ENCODE peak calls at places on chromosomes 12 and 14, in five cellular contexts. A, L, Z, I and M are unnamed samples.

GRCh38 chr12:83461326-83461985 is 774.8 kb downstream of the TMTC2 start:
- DNase-seq in A (no peak), I (no peak), L (no peak), Z (no peak), M (no peak)

GRCh38 chr14:28773176-28773575 is 6.6 kb downstream of the FOXG1 start:
- DNase-seq in L (no peak), Z (no peak), I (no peak), A (no peak), M (no peak)

GRCh38 chr12:78118036-78118435 is 287.3 kb downstream of the NAV3 start:
- DNase-seq in I (no peak), A (no peak), Z (no peak), L (no peak), M (no peak)

GRCh38 chr12:89173096-89173495 is 179.2 kb downstream of the DUSP6 start:
- DNase-seq in I (no peak), Z (no peak), A (no peak), L (no peak), M (no peak)

GRCh38 chr12:22626429-22626828 is 1.5 kb downstream of the ETNK1 start:
- DNase-seq in A (no peak), L (no peak), Z (no peak), I (no peak), M (no peak)

GRCh38 chr12:132710062-132710421 is 600 bp upstream of the PGAM5 start:
- DNase-seq in I (no peak), Z (no peak), L (no peak), A (no peak), M (no peak)

GRCh38 chr14:26261368-26262122 is 336.3 kb downstream of the NOVA1 start:
- DNase-seq in A (no peak), Z (no peak), L (no peak), I (no peak), M (no peak)

GRCh38 chr14:50647282-50647681 is 20.8 kb downstream of the SAV1 start:
- DNase-seq in I (no peak), A (no peak), L (no peak), Z (no peak), M (no peak)

GRCh38 chr12:121060149-121061001 is 21.3 kb upstream of the OASL start:
- DNase-seq in A (peak; percentile 48), I (peak; percentile 38), Z (no peak), L (no peak), M (peak; percentile 56)

GRCh38 chr14:24430682-24431568 is 1.2 kb downstream of the KHNYN start:
- DNase-seq in Z (no peak), A (peak; percentile 36), I (no peak), L (no peak), M (peak; percentile 39)

GRCh38 chr12:11832100-11832499 is 182.6 kb downstream of the ETV6 start:
- DNase-seq in Z (no peak), L (no peak), I (no peak), A (no peak), M (no peak)

GRCh38 chr12:108690799-108691153 is 40.5 kb downstream of the CORO1C start:
- DNase-seq in L (no peak), A (no peak), I (no peak), Z (no peak), M (no peak)

GRCh38 chr12:96471368-96472040 is 17.9 kb upstream of the CFAP54 start:
- DNase-seq in I (no peak), A (no peak), L (no peak), Z (no peak), M (no peak)

GRCh38 chr12:2582631-2583616 is 211.8 kb upstream of the FKBP4 start:
- DNase-seq in L (no peak), Z (peak; percentile 49), I (peak; percentile 55), A (no peak), M (peak; percentile 52)

GRCh38 chr14:28321475-28322244 is 444.9 kb upstream of the FOXG1 start:
- DNase-seq in I (peak; percentile 2), L (no peak), Z (no peak), A (no peak), M (no peak)

GRCh38 chr12:4910502-4911315 is 1.0 kb downstream of the KCNA1 start:
- DNase-seq in I (no peak), Z (no peak), L (no peak), A (no peak), M (no peak)

DNA sequence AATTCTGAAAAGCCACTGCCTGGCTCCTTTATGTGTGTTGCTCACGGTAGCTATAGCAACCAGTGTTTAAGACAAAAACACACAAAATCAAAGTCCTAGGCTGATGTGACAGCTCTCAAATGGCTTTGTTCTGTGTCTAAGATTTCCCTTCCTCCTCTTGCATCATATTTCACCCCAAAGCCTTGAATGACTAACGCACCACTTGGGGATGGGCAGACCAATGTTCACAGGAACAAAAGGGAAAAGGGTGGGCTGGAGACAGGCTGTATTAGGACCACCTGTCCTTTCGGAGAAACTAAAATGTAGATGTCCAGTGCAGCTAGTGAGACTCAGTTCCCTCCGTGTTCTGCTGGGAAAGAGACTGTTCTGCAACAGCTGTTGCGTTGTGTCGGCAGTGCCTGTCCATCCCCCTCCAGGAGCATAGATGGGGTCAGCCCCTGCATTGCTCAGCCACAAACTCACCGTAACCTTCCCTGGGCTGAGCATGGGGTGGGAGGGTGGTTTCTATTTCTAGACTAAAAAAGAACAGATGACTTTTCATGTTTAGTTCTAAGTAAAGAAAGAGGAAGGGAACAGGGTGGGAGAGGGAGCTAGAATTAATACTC is 26.8 kb upstream of the DAAM1 start:
- DNase-seq in L (no peak), Z (no peak), A (no peak), I (peak; percentile 27), M (no peak)
- H3K4me1 ChIP-seq in L (no peaks in the 10 kb centered on the region), Z (no peaks in the 10 kb centered on the region), A (no peaks in the 10 kb centered on the region), I (peaks cover 13% of the 10 kb centered on the region), M (no peaks in the 10 kb centered on the region)

GRCh38 chr14:71423481-71423880 is 508.7 kb upstream of the RGS6 start:
- DNase-seq in I (no peak), Z (no peak), L (no peak), A (no peak), M (no peak)
- H3K9me3 ChIP-seq in I (peaks cover 10% of the 10 kb centered on the region), Z (peaks cover 7% of the 10 kb centered on the region), L (peaks cover 4% of the 10 kb centered on the region), A (no peaks in the 10 kb centered on the region), M (peaks cover 11% of the 10 kb centered on the region)

DNA sequence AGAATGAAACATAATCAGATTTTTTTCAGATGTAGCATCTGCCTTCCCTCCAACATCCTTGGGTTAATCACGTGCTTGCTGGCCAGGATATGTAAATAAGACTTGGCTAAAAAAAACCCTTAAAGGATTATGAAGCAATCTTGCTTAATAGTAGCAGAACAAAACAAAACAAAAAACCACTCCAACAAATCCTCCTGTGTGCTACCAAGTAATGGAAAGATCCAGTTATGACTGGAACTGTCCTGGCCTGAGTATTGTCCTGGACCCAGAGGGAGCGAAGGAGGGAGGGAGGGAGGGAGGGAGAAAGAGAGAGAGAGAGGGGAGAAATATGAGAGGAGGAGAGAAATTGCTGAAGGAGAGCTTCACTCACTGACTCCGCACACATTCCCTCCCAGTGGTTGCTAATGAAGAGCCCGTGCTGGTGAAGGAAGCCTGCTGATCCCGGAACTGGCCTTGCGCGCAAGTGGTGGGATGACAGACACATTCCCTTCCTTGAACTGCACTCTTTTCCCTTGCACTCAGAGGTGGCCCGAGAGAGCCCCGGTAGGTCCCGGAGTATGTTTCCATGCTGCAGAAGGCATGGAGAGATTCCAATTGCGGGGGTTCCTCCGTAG is 57.2 kb downstream of the HMGA2 start:
- DNase-seq in Z (no peak), I (no peak), L (no peak), A (no peak), M (no peak)
- H3K4me1 ChIP-seq in Z (peaks cover 5% of the 10 kb centered on the region), I (no peaks in the 10 kb centered on the region), L (peaks cover 34% of the 10 kb centered on the region), A (no peaks in the 10 kb centered on the region), M (no peaks in the 10 kb centered on the region)

DNA sequence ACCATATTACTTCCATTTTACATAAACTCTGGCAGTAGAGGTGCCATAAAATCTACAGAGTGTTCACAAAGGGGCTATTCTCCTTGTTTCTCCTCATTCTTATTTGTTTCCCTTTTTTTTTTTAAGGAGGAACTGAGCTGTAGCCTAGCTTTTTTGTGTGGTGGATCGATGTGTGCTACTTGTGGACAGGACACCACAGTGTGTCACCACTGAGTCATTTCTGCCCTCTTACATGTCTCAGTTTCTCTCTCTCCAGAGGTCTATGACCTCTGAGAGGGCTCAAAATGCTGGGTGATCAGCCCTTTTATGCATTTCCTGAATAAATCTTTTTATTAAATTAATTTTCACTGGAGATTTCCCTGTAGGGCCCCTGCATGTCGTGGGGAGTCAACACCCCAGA is 370.2 kb downstream of the ADGRD1 start:
- DNase-seq in Z (no peak), A (no peak), I (no peak), L (no peak), M (no peak)
- H3K9me3 ChIP-seq in Z (no peaks in the 10 kb centered on the region), A (no peaks in the 10 kb centered on the region), I (peaks cover 14% of the 10 kb centered on the region), L (no peaks in the 10 kb centered on the region), M (no peaks in the 10 kb centered on the region)